ENCODE peak calls at places on chromosomes 5 and 9, in four cellular contexts. K is ovary, P is ureter, J is sigmoid colon. W is an unnamed sample.

GRCh38 chr5:74422671-74423070 is 217.9 kb downstream of the ENC1 start:
- DNase-seq in J (no peak), P (no peak), K (no peak), W (no peak)

GRCh38 chr5:82018462-82018861 is 46.6 kb downstream of the ATG10 start:
- DNase-seq in K (no peak), P (no peak), J (no peak), W (peak; percentile 23)

GRCh38 chr5:81269751-81270686 is 31.4 kb upstream of the ZCCHC9 start:
- DNase-seq in J (no peak), K (no peak), P (no peak), W (no peak)

GRCh38 chr5:1536298-1537165 is 12.8 kb upstream of the LPCAT1 start:
- DNase-seq in J (peak; percentile 60), P (peak; percentile 34), K (peak; percentile 4), W (peak; percentile 22)

GRCh38 chr9:126836216-126836615 is 24.2 kb upstream of the ZBTB34 start:
- DNase-seq in P (no peak), J (no peak), K (no peak), W (no peak)

GRCh38 chr9:72586388-72587160 is 65.2 kb downstream of the TMC1 start:
- DNase-seq in P (peak; percentile 45), K (no peak), J (no peak), W (no peak)

GRCh38 chr9:70222354-70222753 is 36.4 kb upstream of the SMC5 start:
- DNase-seq in K (no peak), P (no peak), J (no peak), W (no peak)

GRCh38 chr5:142014911-142015584 is 2.2 kb upstream of the GNPDA1 start:
- DNase-seq in J (no peak), P (no peak), K (no peak), W (no peak)

GRCh38 chr9:73347720-73348119 is 196.1 kb downstream of the ANXA1 start:
- DNase-seq in K (no peak), J (no peak), P (no peak), W (no peak)

GRCh38 chr5:17910318-17910717 is 276.1 kb downstream of the TAF11L14 start:
- DNase-seq in J (no peak), K (no peak), P (no peak), W (no peak)

GRCh38 chr9:110650261-110650660 is 18.3 kb upstream of the MUSK start:
- DNase-seq in P (no peak), K (no peak), J (peak; percentile 67), W (no peak)

GRCh38 chr9:121566401-121567141 is 66.9 kb upstream of the GGTA1 start:
- DNase-seq in J (peak; percentile 87), P (no peak), K (peak; percentile 52), W (peak; percentile 59)

GRCh38 chr5:83701886-83702285 is 18.8 kb downstream of the HAPLN1 start:
- DNase-seq in K (no peak), P (no peak), J (no peak), W (no peak)

GRCh38 chr9:114894801-114895433 is 35.5 kb downstream of the TNFSF8 start:
- DNase-seq in P (no peak), K (no peak), J (no peak), W (no peak)

GRCh38 chr9:121362813-121363585 is 7.1 kb downstream of the STOM start:
- DNase-seq in J (no peak), P (no peak), K (no peak), W (no peak)

GRCh38 chr9:69178583-69179011 is 4.5 kb downstream of the TJP2 start:
- DNase-seq in P (no peak), K (no peak), J (no peak), W (no peak)

GRCh38 chr9:93136011-93136440 is 2.0 kb upstream of the NINJ1 start:
- DNase-seq in P (no peak), J (peak; percentile 68), K (peak; percentile 37), W (no peak)

GRCh38 chr9:124218438-124219289 is 39.1 kb upstream of the NEK6 start:
- DNase-seq in K (no peak), J (peak; percentile 74), P (no peak), W (peak; percentile 45)